ENCODE peak calls at places on chromosomes 6 and 20, in five cellular contexts. U is ovary, K is cardiac fibroblast, R is posterior cingulate gyrus, X is heart right ventricle. J is an unnamed sample.
A peak's percentile ranks its signal among the peaks of the same experiment; 100 is the strongest.

GRCh38 chr6:23529902-23530301 is 596.1 kb upstream of the NRSN1 start:
- DNase-seq in U (no peak), K (no peak), R (no peak), X (no peak), J (no peak)

GRCh38 chr6:87825865-87826264 is 123.8 kb upstream of the AKIRIN2 start:
- DNase-seq in U (no peak), K (no peak), R (no peak), X (no peak), J (no peak)

GRCh38 chr6:43927525-43928210 is 157.7 kb downstream of the VEGFA start:
- DNase-seq in U (peak; percentile 8), K (no peak), R (no peak), X (no peak), J (no peak)

GRCh38 chr20:32585519-32586127 is 490 bp upstream of the NOL4L start:
- DNase-seq in U (no peak), K (no peak), R (no peak), X (no peak), J (no peak)

GRCh38 chr6:157216570-157216969 is 106.7 kb downstream of the TMEM242 start:
- DNase-seq in U (no peak), K (no peak), R (no peak), X (no peak), J (no peak)

GRCh38 chr6:33344771-33345697 is 27.5 kb upstream of the ZBTB22 start:
- DNase-seq in U (peak; percentile 76), K (peak; percentile 84), R (peak; percentile 11), X (peak; percentile 65), J (no peak)

GRCh38 chr6:160679402-160679769 is 15.3 kb upstream of the LPA start:
- DNase-seq in U (peak; percentile 36), K (no peak), R (no peak), X (no peak), J (no peak)

GRCh38 chr6:135087803-135088202 is 33.2 kb upstream of the HBS1L start:
- DNase-seq in U (no peak), K (peak; percentile 10), R (no peak), X (no peak), J (no peak)

GRCh38 chr6:56199956-56200355 is 47.4 kb downstream of the COL21A1 start:
- DNase-seq in U (no peak), K (peak; percentile 69), R (no peak), X (no peak), J (no peak)

GRCh38 chr20:35490736-35491181 is 35.4 kb downstream of the CEP250 start:
- DNase-seq in U (no peak), K (no peak), R (no peak), X (no peak), J (no peak)

GRCh38 chr6:42929928-42930360 is 664 bp downstream of the CNPY3 start:
- DNase-seq in U (no peak), K (peak; percentile 77), R (no peak), X (peak; percentile 26), J (peak; percentile 79)

GRCh38 chr6:11043961-11044711 is at the start of gene ELOVL2:
- DNase-seq in U (peak; percentile 42), K (peak; percentile 17), R (peak; percentile 42), X (peak; percentile 16), J (peak; percentile 68)

GRCh38 chr6:139979021-139979721 is 604.7 kb upstream of the CITED2 start:
- DNase-seq in U (no peak), K (no peak), R (no peak), X (peak; percentile 23), J (peak; percentile 62)

GRCh38 chr20:45823949-45824835 is 2.9 kb downstream of the TNNC2 start:
- DNase-seq in U (peak; percentile 73), K (peak; percentile 50), R (peak; percentile 26), X (no peak), J (peak; percentile 76)

GRCh38 chr20:54623923-54624569 is 148.7 kb downstream of the DOK5 start:
- DNase-seq in U (no peak), K (no peak), R (no peak), X (no peak), J (no peak)

GRCh38 chr6:90097357-90097756 is 199.3 kb downstream of the BACH2 start:
- DNase-seq in U (no peak), K (no peak), R (no peak), X (no peak), J (no peak)

GRCh38 chr6:132961122-132961521 is 146.8 kb downstream of the RPS12 start:
- DNase-seq in U (no peak), K (peak; percentile 75), R (no peak), X (no peak), J (no peak)

GRCh38 chr6:31538805-31539400 is 2.9 kb downstream of the DDX39B start:
- DNase-seq in U (no peak), K (no peak), R (no peak), X (no peak), J (no peak)

GRCh38 chr6:31711233-31711632 is 3.9 kb upstream of the LY6G6D start:
- DNase-seq in U (no peak), K (no peak), R (no peak), X (no peak), J (no peak)

GRCh38 chr20:62905536-62906117 is 20.7 kb downstream of the DIDO1 start:
- DNase-seq in U (no peak), K (no peak), R (no peak), X (no peak), J (no peak)

GRCh38 chr6:111650049-111650448 is 44.4 kb upstream of the TRAF3IP2 start:
- DNase-seq in U (no peak), K (no peak), R (no peak), X (no peak), J (no peak)

GRCh38 chr20:6708010-6708409 is 59.5 kb upstream of the BMP2 start:
- DNase-seq in U (peak; percentile 36), K (peak; percentile 88), R (no peak), X (peak; percentile 48), J (no peak)

GRCh38 chr6:139062921-139063320 is 34.4 kb downstream of the ABRACL start:
- DNase-seq in U (no peak), K (no peak), R (no peak), X (no peak), J (no peak)

J was measured in Right ventricle myocardium inferior.